ENCODE peak calls at places on chromosomes 5 and 9, in nine cellular contexts. Y is Caki2; R is retina; M is stimulated activated CD8-positive, alpha-beta memory T cell treated with anti-CD3 and anti-CD28 coated beads, Interleukin-15, amount 100 ng/mL, for 1 hour; A is OCI-LY7; E is SK-MEL-5; O is activated effector memory CD4-positive, alpha-beta T cell treated with Interleukin-2 at 50 U/mL for 16 hours; L is hepatic stellate cell; H is ecto neural progenitor cell. P is an unnamed sample.

GRCh38 chr9:124411514-124412227 is 3.6 kb downstream of the PSMB7 start:
- DNase-seq in R (no peak), Y (peak; percentile 43), H (no peak), E (peak; percentile 88), M (no peak), O (no peak), A (no peak), L (peak; percentile 66), P (no peak)

GRCh38 chr9:125529589-125530515 is 177.2 kb downstream of the MAPKAP1 start:
- DNase-seq in M (no peak), O (no peak), L (no peak), H (no peak), E (no peak), Y (no peak), A (peak; percentile 56), R (no peak), P (no peak)

GRCh38 chr9:87716141-87716540 is 9.8 kb upstream of the CTSL start:
- DNase-seq in Y (no peak), H (no peak), O (no peak), E (peak; percentile 62), M (no peak), R (no peak), A (no peak), L (no peak), P (no peak)

GRCh38 chr9:75830303-75830702 is 60.2 kb upstream of the PCSK5 start:
- DNase-seq in O (no peak), M (no peak), A (no peak), H (no peak), E (no peak), Y (no peak), L (no peak), R (no peak), P (no peak)

GRCh38 chr5:124960266-124960665 is 213.8 kb upstream of the ZNF608 start:
- DNase-seq in Y (no peak), O (no peak), H (no peak), A (no peak), E (no peak), L (no peak), M (no peak), R (no peak), P (no peak)

GRCh38 chr5:67050125-67050524 is 146.5 kb downstream of the CD180 start:
- DNase-seq in A (no peak), M (no peak), H (no peak), Y (no peak), R (no peak), L (no peak), E (no peak), O (no peak), P (no peak)

GRCh38 chr5:139837711-139838380 is 42.2 kb downstream of the PSD2 start:
- DNase-seq in R (no peak), H (no peak), A (no peak), L (no peak), O (no peak), E (no peak), Y (no peak), M (no peak), P (no peak)

GRCh38 chr5:45686620-45687019 is 9.6 kb downstream of the HCN1 start:
- DNase-seq in R (no peak), A (no peak), Y (no peak), E (no peak), O (no peak), M (no peak), L (no peak), H (no peak), P (no peak)

GRCh38 chr5:95281211-95281610 is 3.7 kb downstream of the MCTP1 start:
- DNase-seq in Y (no peak), H (no peak), A (no peak), E (no peak), L (peak; percentile 16), M (no peak), O (no peak), R (no peak), P (no peak)

GRCh38 chr9:34233691-34234090 is 54.8 kb downstream of the UBAP1 start:
- DNase-seq in R (no peak), M (no peak), O (no peak), E (no peak), A (no peak), L (no peak), Y (no peak), H (no peak), P (no peak)

GRCh38 chr9:98972641-98973545 is 29.2 kb downstream of the COL15A1 start:
- DNase-seq in L (no peak), O (no peak), M (no peak), A (no peak), E (peak; percentile 61), H (no peak), R (no peak), Y (no peak), P (no peak)

GRCh38 chr5:3605298-3606010 is 9.8 kb downstream of the IRX1 start:
- DNase-seq in M (no peak), Y (no peak), H (no peak), L (no peak), A (no peak), R (peak; percentile 56), E (no peak), O (no peak), P (no peak)

GRCh38 chr5:150999704-151000452 is 20.5 kb upstream of the GPX3 start:
- DNase-seq in O (no peak), E (no peak), A (no peak), Y (no peak), L (peak; percentile 14), H (peak; percentile 13), M (no peak), R (no peak), P (no peak)

GRCh38 chr9:76433851-76434250 is 25.1 kb upstream of the GCNT1 start:
- DNase-seq in H (no peak), L (no peak), A (no peak), Y (peak; percentile 51), O (no peak), M (no peak), E (no peak), R (no peak), P (no peak)

GRCh38 chr9:118829334-118829733 is 539.9 kb downstream of the BRINP1 start:
- DNase-seq in Y (peak; percentile 34), M (no peak), L (peak; percentile 2), A (no peak), R (peak; percentile 15), E (peak; percentile 12), H (no peak), O (no peak), P (no peak)

GRCh38 chr9:136043386-136044054 is 51.6 kb downstream of the NACC2 start:
- DNase-seq in L (no peak), R (no peak), O (no peak), H (no peak), A (no peak), M (no peak), E (peak; percentile 81), Y (no peak), P (no peak)